ENCODE peak calls at places on chromosome 16, in ten cellular contexts. One of them, this sample, is unnamed.

GRCh38 chr16:77657016-77657415 is 65.3 kb upstream of the NUDT7 start:
- DNase-seq in Panc1: no peak
- DNase-seq in CD8-positive, alpha-beta T cell: no peak
- DNase-seq in heart right ventricle: no peak
- DNase-seq in GM06990: no peak
- DNase-seq in BJ: no peak
- DNase-seq in tibial nerve: no peak
- DNase-seq in IMR-90: peak
- DNase-seq in fibroblast of pulmonary artery: peak
- DNase-seq in DND-41: no peak
- DNase-seq in this sample: no peak

GRCh38 chr16:87635541-87636049 is 33.3 kb downstream of the JPH3 start:
- DNase-seq in Panc1: peak
- DNase-seq in CD8-positive, alpha-beta T cell: peak
- DNase-seq in heart right ventricle: no peak
- DNase-seq in GM06990: peak
- DNase-seq in BJ: no peak
- DNase-seq in tibial nerve: peak
- DNase-seq in IMR-90: peak
- DNase-seq in fibroblast of pulmonary artery: peak
- DNase-seq in DND-41: peak
- DNase-seq in this sample: peak

GRCh38 chr16:81497690-81498089 is 53.1 kb downstream of the CMIP start:
- DNase-seq in Panc1: no peak
- DNase-seq in CD8-positive, alpha-beta T cell: no peak
- DNase-seq in heart right ventricle: no peak
- DNase-seq in GM06990: peak
- DNase-seq in BJ: no peak
- DNase-seq in tibial nerve: no peak
- DNase-seq in IMR-90: no peak
- DNase-seq in fibroblast of pulmonary artery: no peak
- DNase-seq in DND-41: no peak
- DNase-seq in this sample: no peak

GRCh38 chr16:3003582-3004270 is 9.0 kb upstream of the CLDN9 start:
- DNase-seq in Panc1: peak
- DNase-seq in CD8-positive, alpha-beta T cell: peak
- DNase-seq in heart right ventricle: peak
- DNase-seq in GM06990: peak
- DNase-seq in BJ: peak
- DNase-seq in tibial nerve: peak
- DNase-seq in IMR-90: peak
- DNase-seq in fibroblast of pulmonary artery: peak
- DNase-seq in DND-41: peak
- DNase-seq in this sample: peak

GRCh38 chr16:8673611-8674412 is 605 bp upstream of the ABAT start:
- DNase-seq in Panc1: no peak
- DNase-seq in CD8-positive, alpha-beta T cell: no peak
- DNase-seq in heart right ventricle: no peak
- DNase-seq in GM06990: no peak
- DNase-seq in BJ: no peak
- DNase-seq in tibial nerve: no peak
- DNase-seq in IMR-90: no peak
- DNase-seq in fibroblast of pulmonary artery: no peak
- DNase-seq in DND-41: no peak
- DNase-seq in this sample: no peak

GRCh38 chr16:86259499-86259898 is 250.8 kb upstream of the FOXF1 start:
- DNase-seq in Panc1: no peak
- DNase-seq in CD8-positive, alpha-beta T cell: no peak
- DNase-seq in heart right ventricle: no peak
- DNase-seq in GM06990: no peak
- DNase-seq in BJ: no peak
- DNase-seq in tibial nerve: no peak
- DNase-seq in IMR-90: no peak
- DNase-seq in fibroblast of pulmonary artery: no peak
- DNase-seq in DND-41: no peak
- DNase-seq in this sample: no peak

GRCh38 chr16:66227766-66228530 is 138.5 kb upstream of the CDH5 start:
- DNase-seq in Panc1: no peak
- DNase-seq in CD8-positive, alpha-beta T cell: no peak
- DNase-seq in heart right ventricle: no peak
- DNase-seq in GM06990: no peak
- DNase-seq in BJ: no peak
- DNase-seq in tibial nerve: no peak
- DNase-seq in IMR-90: no peak
- DNase-seq in fibroblast of pulmonary artery: no peak
- DNase-seq in DND-41: no peak
- DNase-seq in this sample: no peak

GRCh38 chr16:19375561-19376158 is 42.0 kb upstream of the TMC5 start:
- DNase-seq in Panc1: peak
- DNase-seq in CD8-positive, alpha-beta T cell: no peak
- DNase-seq in heart right ventricle: peak
- DNase-seq in GM06990: no peak
- DNase-seq in BJ: peak
- DNase-seq in tibial nerve: peak
- DNase-seq in IMR-90: peak
- DNase-seq in fibroblast of pulmonary artery: peak
- DNase-seq in DND-41: peak
- DNase-seq in this sample: peak

GRCh38 chr16:27862953-27863352 is 200.6 kb downstream of the GSG1L start:
- DNase-seq in Panc1: no peak
- DNase-seq in CD8-positive, alpha-beta T cell: no peak
- DNase-seq in heart right ventricle: no peak
- DNase-seq in GM06990: no peak
- DNase-seq in BJ: no peak
- DNase-seq in tibial nerve: no peak
- DNase-seq in IMR-90: no peak
- DNase-seq in fibroblast of pulmonary artery: no peak
- DNase-seq in DND-41: no peak
- DNase-seq in this sample: no peak

GRCh38 chr16:27853651-27854050 is 209.9 kb downstream of the GSG1L start:
- DNase-seq in Panc1: no peak
- DNase-seq in CD8-positive, alpha-beta T cell: no peak
- DNase-seq in heart right ventricle: no peak
- DNase-seq in GM06990: no peak
- DNase-seq in BJ: no peak
- DNase-seq in tibial nerve: no peak
- DNase-seq in IMR-90: no peak
- DNase-seq in fibroblast of pulmonary artery: no peak
- DNase-seq in DND-41: no peak
- DNase-seq in this sample: no peak

GRCh38 chr16:27863377-27863776 is 200.1 kb downstream of the GSG1L start:
- DNase-seq in Panc1: no peak
- DNase-seq in CD8-positive, alpha-beta T cell: no peak
- DNase-seq in heart right ventricle: no peak
- DNase-seq in GM06990: no peak
- DNase-seq in BJ: no peak
- DNase-seq in tibial nerve: no peak
- DNase-seq in IMR-90: no peak
- DNase-seq in fibroblast of pulmonary artery: no peak
- DNase-seq in DND-41: no peak
- DNase-seq in this sample: no peak

GRCh38 chr16:27860091-27860490 is 203.4 kb downstream of the GSG1L start:
- DNase-seq in Panc1: no peak
- DNase-seq in CD8-positive, alpha-beta T cell: no peak
- DNase-seq in heart right ventricle: no peak
- DNase-seq in GM06990: no peak
- DNase-seq in BJ: no peak
- DNase-seq in tibial nerve: no peak
- DNase-seq in IMR-90: no peak
- DNase-seq in fibroblast of pulmonary artery: no peak
- DNase-seq in DND-41: no peak
- DNase-seq in this sample: no peak

DNA sequence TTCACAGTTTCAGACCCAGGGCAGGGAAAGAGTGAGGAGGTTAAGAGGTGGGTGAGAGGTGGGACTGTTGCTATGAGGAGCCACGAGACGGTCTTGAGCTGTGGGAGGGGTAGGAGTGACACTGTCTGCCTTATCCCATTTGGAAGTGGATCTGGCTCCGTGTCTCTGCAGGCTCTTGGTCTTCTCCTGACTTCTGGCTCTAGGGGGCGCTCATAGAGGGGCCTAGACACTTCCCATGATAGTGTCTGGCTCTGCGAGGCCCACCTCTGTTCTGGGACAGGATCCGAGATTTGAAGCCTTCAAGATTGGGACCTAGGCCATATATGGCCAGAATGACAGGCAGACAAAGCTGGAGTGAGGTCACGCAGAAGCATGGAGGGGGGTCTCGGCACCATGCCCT is 204.5 kb downstream of the GSG1L start:
- DNase-seq in Panc1: no peak
- DNase-seq in CD8-positive, alpha-beta T cell: no peak
- DNase-seq in heart right ventricle: no peak
- DNase-seq in GM06990: no peak
- DNase-seq in BJ: no peak
- DNase-seq in tibial nerve: no peak
- DNase-seq in IMR-90: no peak
- DNase-seq in fibroblast of pulmonary artery: no peak
- DNase-seq in DND-41: no peak
- DNase-seq in this sample: no peak
- TF ChIP-seq CTCF in Panc1: no peak
- TF ChIP-seq CTCF in CD8-positive, alpha-beta T cell: no peak
- TF ChIP-seq CTCF in heart right ventricle: no peak
- TF ChIP-seq CTCF in GM06990: peak
- TF ChIP-seq CTCF in BJ: no peak
- TF ChIP-seq CTCF in tibial nerve: no peak
- TF ChIP-seq CTCF in IMR-90: no peak
- TF ChIP-seq CTCF in fibroblast of pulmonary artery: no peak
- TF ChIP-seq CTCF in DND-41: peak
- TF ChIP-seq CTCF in this sample: no peak

DNA sequence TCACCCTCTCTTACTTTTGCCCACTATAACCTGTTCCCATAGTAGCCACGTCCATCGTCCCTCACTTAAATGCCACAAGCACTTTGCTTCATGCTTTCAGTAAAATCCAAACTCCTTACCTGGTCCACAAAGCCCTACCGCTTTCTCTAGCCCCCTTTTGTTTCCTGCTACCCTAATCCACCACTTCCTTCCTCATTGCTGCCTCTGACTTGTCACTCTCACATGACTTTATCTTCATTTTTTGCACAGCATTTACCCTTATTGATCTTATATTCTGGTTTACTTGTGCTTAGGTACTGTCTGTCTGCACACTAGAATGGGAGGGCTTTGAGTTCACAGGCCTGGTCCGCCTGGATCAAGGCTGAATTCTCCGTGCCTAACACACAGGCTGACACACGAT is 340.0 kb downstream of the XYLT1 start:
- DNase-seq in Panc1: no peak
- DNase-seq in CD8-positive, alpha-beta T cell: no peak
- DNase-seq in heart right ventricle: no peak
- DNase-seq in GM06990: no peak
- DNase-seq in BJ: no peak
- DNase-seq in tibial nerve: no peak
- DNase-seq in IMR-90: no peak
- DNase-seq in fibroblast of pulmonary artery: no peak
- DNase-seq in DND-41: no peak
- DNase-seq in this sample: no peak
- H3K4me3 ChIP-seq in Panc1: no peak
- H3K4me3 ChIP-seq in CD8-positive, alpha-beta T cell: no peak
- H3K4me3 ChIP-seq in heart right ventricle: no peak
- H3K4me3 ChIP-seq in GM06990: no peak
- H3K4me3 ChIP-seq in BJ: no peak
- H3K4me3 ChIP-seq in tibial nerve: no peak
- H3K4me3 ChIP-seq in IMR-90: no peak
- H3K4me3 ChIP-seq in fibroblast of pulmonary artery: no peak
- H3K4me3 ChIP-seq in DND-41: no peak
- H3K4me3 ChIP-seq in this sample: no peak

GRCh38 chr16:14307059-14307531 is 236.0 kb downstream of the MRTFB start:
- DNase-seq in Panc1: no peak
- DNase-seq in CD8-positive, alpha-beta T cell: no peak
- DNase-seq in heart right ventricle: no peak
- DNase-seq in GM06990: no peak
- DNase-seq in BJ: no peak
- DNase-seq in tibial nerve: no peak
- DNase-seq in IMR-90: no peak
- DNase-seq in fibroblast of pulmonary artery: no peak
- DNase-seq in DND-41: no peak
- DNase-seq in this sample: no peak

GRCh38 chr16:14307623-14308356 is 236.7 kb downstream of the MRTFB start:
- DNase-seq in Panc1: no peak
- DNase-seq in CD8-positive, alpha-beta T cell: no peak
- DNase-seq in heart right ventricle: no peak
- DNase-seq in GM06990: no peak
- DNase-seq in BJ: no peak
- DNase-seq in tibial nerve: no peak
- DNase-seq in IMR-90: no peak
- DNase-seq in fibroblast of pulmonary artery: no peak
- DNase-seq in DND-41: peak
- DNase-seq in this sample: peak

GRCh38 chr16:14309906-14310305 is 238.8 kb downstream of the MRTFB start:
- DNase-seq in Panc1: no peak
- DNase-seq in CD8-positive, alpha-beta T cell: no peak
- DNase-seq in heart right ventricle: no peak
- DNase-seq in GM06990: no peak
- DNase-seq in BJ: no peak
- DNase-seq in tibial nerve: no peak
- DNase-seq in IMR-90: peak
- DNase-seq in fibroblast of pulmonary artery: peak
- DNase-seq in DND-41: no peak
- DNase-seq in this sample: peak

GRCh38 chr16:14309001-14309886 is 238.1 kb downstream of the MRTFB start:
- DNase-seq in Panc1: no peak
- DNase-seq in CD8-positive, alpha-beta T cell: no peak
- DNase-seq in heart right ventricle: no peak
- DNase-seq in GM06990: peak
- DNase-seq in BJ: no peak
- DNase-seq in tibial nerve: no peak
- DNase-seq in IMR-90: peak
- DNase-seq in fibroblast of pulmonary artery: no peak
- DNase-seq in DND-41: peak
- DNase-seq in this sample: peak

GRCh38 chr16:14308357-14308723 is 237.2 kb downstream of the MRTFB start:
- DNase-seq in Panc1: no peak
- DNase-seq in CD8-positive, alpha-beta T cell: no peak
- DNase-seq in heart right ventricle: no peak
- DNase-seq in GM06990: no peak
- DNase-seq in BJ: no peak
- DNase-seq in tibial nerve: no peak
- DNase-seq in IMR-90: no peak
- DNase-seq in fibroblast of pulmonary artery: no peak
- DNase-seq in DND-41: no peak
- DNase-seq in this sample: no peak
- TF ChIP-seq CTCF in Panc1: no peak
- TF ChIP-seq CTCF in CD8-positive, alpha-beta T cell: no peak
- TF ChIP-seq CTCF in heart right ventricle: no peak
- TF ChIP-seq CTCF in GM06990: no peak
- TF ChIP-seq CTCF in BJ: no peak
- TF ChIP-seq CTCF in tibial nerve: no peak
- TF ChIP-seq CTCF in IMR-90: no peak
- TF ChIP-seq CTCF in fibroblast of pulmonary artery: no peak
- TF ChIP-seq CTCF in DND-41: no peak
- TF ChIP-seq CTCF in this sample: no peak

DNA sequence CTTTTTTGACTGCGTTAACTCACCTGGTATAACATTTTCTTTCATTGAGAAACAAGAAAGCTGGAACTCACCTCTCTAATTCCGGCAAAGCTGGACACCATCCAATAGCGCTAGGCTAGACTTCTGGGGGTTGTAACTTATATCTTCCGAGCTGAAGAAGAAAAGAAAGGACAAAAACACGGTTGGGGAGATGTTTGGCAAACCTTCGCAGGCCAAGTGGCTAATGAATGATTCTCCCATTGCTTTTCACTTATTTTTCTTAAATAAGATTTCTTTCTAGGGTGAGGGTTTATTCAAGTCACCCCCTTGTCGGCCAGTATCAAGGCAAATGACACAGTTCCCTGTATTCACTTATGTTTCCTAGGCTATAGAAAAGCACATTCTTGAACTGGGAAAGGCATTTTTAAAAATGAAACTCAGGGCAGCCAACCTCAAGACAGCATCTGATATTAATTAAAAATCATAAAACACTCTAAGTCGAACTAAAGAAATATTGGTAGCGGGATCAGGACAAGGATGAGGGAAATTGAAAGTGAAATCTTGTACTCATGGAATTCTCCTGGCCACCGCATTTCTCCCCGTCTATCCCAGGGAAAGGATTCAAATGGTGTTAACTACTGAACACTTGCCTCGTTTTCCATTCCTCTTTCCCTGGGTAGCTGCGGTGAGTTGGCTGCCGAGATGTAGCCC is 95.9 kb upstream of the ZFHX3 start:
- DNase-seq in Panc1: no peak
- DNase-seq in CD8-positive, alpha-beta T cell: no peak
- DNase-seq in heart right ventricle: no peak
- DNase-seq in GM06990: no peak
- DNase-seq in BJ: no peak
- DNase-seq in tibial nerve: no peak
- DNase-seq in IMR-90: no peak
- DNase-seq in fibroblast of pulmonary artery: no peak
- DNase-seq in DND-41: no peak
- DNase-seq in this sample: no peak
- H3K4me3 ChIP-seq in Panc1: peak
- H3K4me3 ChIP-seq in CD8-positive, alpha-beta T cell: no peak
- H3K4me3 ChIP-seq in heart right ventricle: peak
- H3K4me3 ChIP-seq in GM06990: no peak
- H3K4me3 ChIP-seq in BJ: peak
- H3K4me3 ChIP-seq in tibial nerve: peak
- H3K4me3 ChIP-seq in IMR-90: peak
- H3K4me3 ChIP-seq in fibroblast of pulmonary artery: peak
- H3K4me3 ChIP-seq in DND-41: no peak
- H3K4me3 ChIP-seq in this sample: no peak

This sample was measured in epithelial cell of esophagus.